ENCODE peak calls at places on chromosomes 11 and 22, in six cellular contexts. One of them, this sample, is unnamed.

GRCh38 chr11:22162754-22163153 is 30.1 kb upstream of the ANO5 start:
- DNase-seq in M059J: no peak
- DNase-seq in activated naive CD8-positive, alpha-beta T cell treated with anti-CD3 and anti-CD28 coated beads, Interleukin-2, amount 50 U/mL, for 24 hours: no peak
- DNase-seq in naive B cell: no peak
- DNase-seq in progenitor cell of endocrine pancreas: no peak
- DNase-seq in ACHN: no peak
- DNase-seq in this sample: no peak

GRCh38 chr11:4095509-4096230 is 1.1 kb downstream of the RRM1 start:
- DNase-seq in M059J: peak
- DNase-seq in activated naive CD8-positive, alpha-beta T cell treated with anti-CD3 and anti-CD28 coated beads, Interleukin-2, amount 50 U/mL, for 24 hours: no peak
- DNase-seq in naive B cell: no peak
- DNase-seq in progenitor cell of endocrine pancreas: no peak
- DNase-seq in ACHN: peak
- DNase-seq in this sample: no peak

GRCh38 chr11:65426839-65427690 is 4.5 kb downstream of the NEAT1 start:
- DNase-seq in M059J: no peak
- DNase-seq in activated naive CD8-positive, alpha-beta T cell treated with anti-CD3 and anti-CD28 coated beads, Interleukin-2, amount 50 U/mL, for 24 hours: peak
- DNase-seq in naive B cell: no peak
- DNase-seq in progenitor cell of endocrine pancreas: no peak
- DNase-seq in ACHN: peak
- DNase-seq in this sample: no peak

GRCh38 chr11:60447070-60447469 is 8.6 kb upstream of the MS4A1 start:
- DNase-seq in M059J: no peak
- DNase-seq in activated naive CD8-positive, alpha-beta T cell treated with anti-CD3 and anti-CD28 coated beads, Interleukin-2, amount 50 U/mL, for 24 hours: no peak
- DNase-seq in naive B cell: no peak
- DNase-seq in progenitor cell of endocrine pancreas: no peak
- DNase-seq in ACHN: no peak
- DNase-seq in this sample: no peak

GRCh38 chr11:13329670-13330401 is 52.2 kb downstream of the BMAL1 start:
- DNase-seq in M059J: peak
- DNase-seq in activated naive CD8-positive, alpha-beta T cell treated with anti-CD3 and anti-CD28 coated beads, Interleukin-2, amount 50 U/mL, for 24 hours: no peak
- DNase-seq in naive B cell: no peak
- DNase-seq in progenitor cell of endocrine pancreas: no peak
- DNase-seq in ACHN: no peak
- DNase-seq in this sample: no peak

GRCh38 chr11:65420506-65421203 is 1.9 kb upstream of the NEAT1 start:
- DNase-seq in M059J: no peak
- DNase-seq in activated naive CD8-positive, alpha-beta T cell treated with anti-CD3 and anti-CD28 coated beads, Interleukin-2, amount 50 U/mL, for 24 hours: no peak
- DNase-seq in naive B cell: no peak
- DNase-seq in progenitor cell of endocrine pancreas: no peak
- DNase-seq in ACHN: no peak
- DNase-seq in this sample: no peak

GRCh38 chr11:60905551-60906113 is 753 bp downstream of the PRPF19 start:
- DNase-seq in M059J: peak
- DNase-seq in activated naive CD8-positive, alpha-beta T cell treated with anti-CD3 and anti-CD28 coated beads, Interleukin-2, amount 50 U/mL, for 24 hours: no peak
- DNase-seq in naive B cell: no peak
- DNase-seq in progenitor cell of endocrine pancreas: no peak
- DNase-seq in ACHN: peak
- DNase-seq in this sample: no peak

GRCh38 chr11:65803797-65804492 is 17.1 kb downstream of the OVOL1 start:
- DNase-seq in M059J: no peak
- DNase-seq in activated naive CD8-positive, alpha-beta T cell treated with anti-CD3 and anti-CD28 coated beads, Interleukin-2, amount 50 U/mL, for 24 hours: no peak
- DNase-seq in naive B cell: no peak
- DNase-seq in progenitor cell of endocrine pancreas: no peak
- DNase-seq in ACHN: no peak
- DNase-seq in this sample: no peak

GRCh38 chr22:31646186-31647019 is 15.6 kb downstream of the PISD start:
- DNase-seq in M059J: peak
- DNase-seq in activated naive CD8-positive, alpha-beta T cell treated with anti-CD3 and anti-CD28 coated beads, Interleukin-2, amount 50 U/mL, for 24 hours: peak
- DNase-seq in naive B cell: no peak
- DNase-seq in progenitor cell of endocrine pancreas: no peak
- DNase-seq in ACHN: peak
- DNase-seq in this sample: peak

GRCh38 chr11:623999-624704 is 603 bp downstream of the CDHR5 start:
- DNase-seq in M059J: peak
- DNase-seq in activated naive CD8-positive, alpha-beta T cell treated with anti-CD3 and anti-CD28 coated beads, Interleukin-2, amount 50 U/mL, for 24 hours: no peak
- DNase-seq in naive B cell: no peak
- DNase-seq in progenitor cell of endocrine pancreas: no peak
- DNase-seq in ACHN: no peak
- DNase-seq in this sample: no peak

GRCh38 chr11:72585762-72586590 is 88.2 kb downstream of the PDE2A start:
- DNase-seq in M059J: peak
- DNase-seq in activated naive CD8-positive, alpha-beta T cell treated with anti-CD3 and anti-CD28 coated beads, Interleukin-2, amount 50 U/mL, for 24 hours: peak
- DNase-seq in naive B cell: peak
- DNase-seq in progenitor cell of endocrine pancreas: peak
- DNase-seq in ACHN: peak
- DNase-seq in this sample: peak

GRCh38 chr22:43411040-43411919 is 534 bp upstream of the MPPED1 start:
- DNase-seq in M059J: no peak
- DNase-seq in activated naive CD8-positive, alpha-beta T cell treated with anti-CD3 and anti-CD28 coated beads, Interleukin-2, amount 50 U/mL, for 24 hours: no peak
- DNase-seq in naive B cell: no peak
- DNase-seq in progenitor cell of endocrine pancreas: no peak
- DNase-seq in ACHN: no peak
- DNase-seq in this sample: no peak

GRCh38 chr22:24146791-24147353 is 34.4 kb upstream of the SUSD2 start:
- DNase-seq in M059J: peak
- DNase-seq in activated naive CD8-positive, alpha-beta T cell treated with anti-CD3 and anti-CD28 coated beads, Interleukin-2, amount 50 U/mL, for 24 hours: no peak
- DNase-seq in naive B cell: no peak
- DNase-seq in progenitor cell of endocrine pancreas: no peak
- DNase-seq in ACHN: peak
- DNase-seq in this sample: peak

GRCh38 chr11:2511421-2512369 is 66.9 kb downstream of the KCNQ1 start:
- DNase-seq in M059J: no peak
- DNase-seq in activated naive CD8-positive, alpha-beta T cell treated with anti-CD3 and anti-CD28 coated beads, Interleukin-2, amount 50 U/mL, for 24 hours: no peak
- DNase-seq in naive B cell: no peak
- DNase-seq in progenitor cell of endocrine pancreas: no peak
- DNase-seq in ACHN: no peak
- DNase-seq in this sample: no peak

GRCh38 chr22:44991218-44991617 is 18.6 kb downstream of the PHF21B start:
- DNase-seq in M059J: no peak
- DNase-seq in activated naive CD8-positive, alpha-beta T cell treated with anti-CD3 and anti-CD28 coated beads, Interleukin-2, amount 50 U/mL, for 24 hours: no peak
- DNase-seq in naive B cell: no peak
- DNase-seq in progenitor cell of endocrine pancreas: no peak
- DNase-seq in ACHN: no peak
- DNase-seq in this sample: no peak

GRCh38 chr11:134949121-134949591 is 537.1 kb upstream of the B3GAT1 start:
- DNase-seq in M059J: peak
- DNase-seq in activated naive CD8-positive, alpha-beta T cell treated with anti-CD3 and anti-CD28 coated beads, Interleukin-2, amount 50 U/mL, for 24 hours: no peak
- DNase-seq in naive B cell: no peak
- DNase-seq in progenitor cell of endocrine pancreas: no peak
- DNase-seq in ACHN: peak
- DNase-seq in this sample: no peak

GRCh38 chr11:109275931-109276330 is 146.1 kb upstream of the C11orf87 start:
- DNase-seq in M059J: no peak
- DNase-seq in activated naive CD8-positive, alpha-beta T cell treated with anti-CD3 and anti-CD28 coated beads, Interleukin-2, amount 50 U/mL, for 24 hours: no peak
- DNase-seq in naive B cell: no peak
- DNase-seq in progenitor cell of endocrine pancreas: no peak
- DNase-seq in ACHN: no peak
- DNase-seq in this sample: no peak

GRCh38 chr22:17700778-17701177 is 62.2 kb downstream of the BCL2L13 start:
- DNase-seq in M059J: no peak
- DNase-seq in activated naive CD8-positive, alpha-beta T cell treated with anti-CD3 and anti-CD28 coated beads, Interleukin-2, amount 50 U/mL, for 24 hours: no peak
- DNase-seq in naive B cell: no peak
- DNase-seq in progenitor cell of endocrine pancreas: no peak
- DNase-seq in ACHN: no peak
- DNase-seq in this sample: no peak

GRCh38 chr11:111983187-111983986 is 41.8 kb upstream of the DLAT start:
- DNase-seq in M059J: no peak
- DNase-seq in activated naive CD8-positive, alpha-beta T cell treated with anti-CD3 and anti-CD28 coated beads, Interleukin-2, amount 50 U/mL, for 24 hours: no peak
- DNase-seq in naive B cell: no peak
- DNase-seq in progenitor cell of endocrine pancreas: peak
- DNase-seq in ACHN: no peak
- DNase-seq in this sample: peak